ENCODE peak calls at places on chromosomes 13 and 19, in seven cellular contexts. Z is astrocyte of the cerebellum, A is dorsolateral prefrontal cortex, K is lower leg skin, F is choroid plexus epithelial cell, T is fibroblast of pulmonary artery, J is GM12865. M is an unnamed sample.

GRCh38 chr13:62142048-62142447 is 726.4 kb upstream of the PCDH20 start:
- DNase-seq in A (no peak), F (no peak), Z (no peak), J (no peak), K (no peak), T (no peak), M (no peak)

GRCh38 chr19:3324405-3324856 is 42.0 kb upstream of the NFIC start:
- DNase-seq in K (no peak), F (no peak), Z (no peak), T (peak), A (no peak), J (peak), M (peak)

GRCh38 chr13:85362980-85363379 is 436.2 kb downstream of the SLITRK6 start:
- DNase-seq in J (no peak), A (no peak), T (no peak), Z (no peak), F (no peak), K (no peak), M (no peak)

GRCh38 chr13:27203186-27203585 is 31.6 kb upstream of the USP12 start:
- DNase-seq in T (no peak), Z (no peak), A (no peak), J (no peak), F (no peak), K (no peak), M (no peak)

GRCh38 chr13:24683370-24683769 is 3.2 kb downstream of the ATP12A start:
- DNase-seq in J (no peak), T (no peak), F (no peak), Z (no peak), K (no peak), A (no peak), M (no peak)

GRCh38 chr13:110307697-110308376 is 753 bp downstream of the COL4A2 start:
- DNase-seq in K (no peak), Z (no peak), J (no peak), F (peak), T (no peak), A (no peak), M (peak)

GRCh38 chr13:90808838-90809237 is 538.6 kb upstream of the MIR17HG start:
- DNase-seq in Z (no peak), J (no peak), A (no peak), F (no peak), T (no peak), K (no peak), M (no peak)

GRCh38 chr13:34545461-34545860 is 396.6 kb upstream of the NBEA start:
- DNase-seq in T (no peak), Z (no peak), J (no peak), K (no peak), A (no peak), F (no peak), M (peak)

GRCh38 chr13:112850273-112850672 is 118.7 kb upstream of the MCF2L start:
- DNase-seq in Z (no peak), T (no peak), F (no peak), A (no peak), K (no peak), J (no peak), M (no peak)

GRCh38 chr13:113768018-113768905 is 9.2 kb downstream of the TMEM255B start:
- DNase-seq in K (no peak), A (no peak), F (no peak), T (no peak), Z (no peak), J (no peak), M (no peak)

GRCh38 chr19:50551713-50552187 is 16.5 kb downstream of the LRRC4B start:
- DNase-seq in Z (no peak), J (no peak), K (no peak), A (peak), F (no peak), T (peak), M (no peak)

DNA sequence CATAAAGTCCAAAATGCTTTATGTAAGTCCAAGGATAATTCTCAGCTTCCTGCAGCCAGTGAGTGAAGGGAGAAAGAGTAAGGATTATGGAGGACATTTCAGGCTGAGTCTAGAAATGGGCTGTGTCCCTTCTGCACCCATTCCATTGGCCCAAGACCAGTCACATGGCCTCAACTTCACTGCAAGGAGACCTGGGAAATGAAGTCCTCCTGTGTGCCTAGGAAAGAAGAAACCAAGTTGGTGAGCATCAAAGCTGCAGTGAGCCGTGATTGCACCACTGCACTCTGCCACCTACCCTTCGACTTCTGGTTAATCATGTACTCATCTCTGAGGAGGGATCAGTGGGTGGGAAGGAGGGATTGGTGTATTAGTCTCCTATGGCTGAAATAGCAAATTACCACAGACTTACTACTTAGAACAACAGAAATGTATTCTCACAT is 3.6 kb upstream of the CD37 start:
- DNase-seq in A (peak), T (peak), Z (peak), K (no peak), J (peak), F (peak), M (peak)
- TF ChIP-seq CTCF in A (no peak), T (no peak), Z (no peak), K (no peak), J (no peak), F (no peak), M (no peak)

DNA sequence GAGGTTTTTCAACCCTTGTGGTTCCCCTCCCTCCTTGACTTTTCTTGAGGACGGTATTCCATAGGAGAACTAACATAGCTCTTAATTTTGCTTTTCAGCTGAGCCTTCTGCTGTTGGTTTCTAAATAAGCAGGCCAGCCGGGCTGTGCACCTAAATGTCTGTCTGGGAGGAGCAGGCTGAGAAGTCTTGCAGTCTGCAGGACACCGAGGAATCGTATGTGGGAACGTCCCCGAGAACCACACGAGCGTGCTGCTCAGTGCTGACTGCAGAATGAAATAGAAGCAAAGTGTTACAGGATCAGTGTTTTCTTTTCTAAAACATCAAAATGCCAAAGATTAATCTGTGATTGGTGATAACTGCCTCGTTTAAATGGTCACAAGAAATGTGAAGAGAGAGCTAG is 69.9 kb downstream of the COG3 start:
- DNase-seq in Z (no peak), F (no peak), T (no peak), J (no peak), K (no peak), A (no peak), M (no peak)
- H3K4me3 ChIP-seq in Z (no peak), F (no peak), T (no peak), J (no peak), K (no peak), A (no peak), M (no peak)

GRCh38 chr13:51731759-51732158 is 72.2 kb downstream of the DHRS12 start:
- DNase-seq in A (no peak), F (peak), T (peak), J (no peak), Z (peak), K (no peak), M (no peak)

GRCh38 chr13:51730927-51731326 is 73.0 kb downstream of the DHRS12 start:
- DNase-seq in K (no peak), Z (no peak), J (no peak), T (no peak), A (no peak), F (no peak), M (no peak)

GRCh38 chr13:51734786-51735185 is 69.2 kb downstream of the DHRS12 start:
- DNase-seq in T (no peak), J (no peak), A (no peak), F (no peak), Z (peak), K (no peak), M (no peak)

GRCh38 chr13:51729853-51730553 is 74.0 kb downstream of the DHRS12 start:
- DNase-seq in K (peak), F (peak), J (no peak), A (no peak), T (peak), Z (peak), M (peak)

DNA sequence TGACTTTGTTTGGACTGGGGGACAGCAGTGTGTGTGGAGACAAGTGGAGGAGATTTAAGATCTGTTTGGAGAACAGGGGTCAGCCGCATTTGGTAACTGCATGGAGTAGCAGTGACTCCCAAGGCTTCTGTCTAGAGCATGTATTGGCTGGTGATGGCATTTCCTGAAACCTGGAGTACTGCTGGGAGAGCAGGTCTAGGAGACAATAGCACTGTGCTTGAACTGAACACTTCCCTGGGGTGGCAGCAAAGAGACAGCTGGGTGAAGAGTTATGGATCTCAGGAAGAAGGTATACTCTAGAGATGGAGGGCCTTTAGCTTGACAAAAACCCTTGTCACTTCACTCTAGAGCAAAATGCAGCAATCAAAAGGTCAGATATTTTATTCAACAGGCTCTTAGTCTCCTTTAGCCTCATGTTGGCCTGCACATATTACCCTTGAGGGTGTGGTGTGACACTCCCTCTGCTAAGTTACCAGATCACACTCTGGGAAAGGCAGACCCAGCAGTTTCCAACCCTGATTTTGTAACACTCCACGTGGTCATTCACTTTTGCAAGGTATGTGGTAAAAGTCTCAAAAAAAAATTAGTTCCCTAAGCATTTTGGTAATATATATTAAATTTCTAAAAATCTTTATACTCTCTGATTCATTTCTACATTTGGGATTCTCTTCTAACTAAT is 70.2 kb downstream of the DHRS12 start:
- DNase-seq in K (peak), Z (no peak), T (no peak), J (no peak), A (no peak), F (no peak), M (peak)
- TF ChIP-seq CTCF in K (no peak), Z (no peak), T (peak), J (no peak), A (no peak), F (peak), M (peak)

DNA sequence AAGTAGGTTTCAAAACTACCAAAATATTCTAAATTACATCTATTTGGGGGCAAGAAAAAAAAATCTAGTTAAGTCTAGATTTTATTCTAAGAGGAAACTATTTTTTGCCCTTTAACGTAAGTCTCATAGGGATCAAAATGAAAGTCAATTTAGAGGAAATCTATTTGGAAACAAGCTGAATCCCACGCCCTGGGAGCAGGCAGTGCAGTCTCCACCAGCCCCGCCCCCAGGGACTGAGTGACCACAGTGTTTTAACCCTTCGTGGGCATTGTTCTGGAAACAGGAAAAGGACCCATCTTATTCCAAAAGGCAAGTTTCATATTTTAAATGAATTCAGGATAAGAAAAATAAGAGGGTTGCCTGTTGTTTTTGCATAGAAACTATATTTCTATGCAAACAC is 209.7 kb downstream of the SPRY2 start:
- DNase-seq in A (peak), K (peak), F (peak), T (peak), Z (no peak), J (no peak), M (no peak)
- H3K4me3 ChIP-seq in A (peak), K (no peak), F (peak), T (peak), Z (peak), J (no peak), M (no peak)

DNA sequence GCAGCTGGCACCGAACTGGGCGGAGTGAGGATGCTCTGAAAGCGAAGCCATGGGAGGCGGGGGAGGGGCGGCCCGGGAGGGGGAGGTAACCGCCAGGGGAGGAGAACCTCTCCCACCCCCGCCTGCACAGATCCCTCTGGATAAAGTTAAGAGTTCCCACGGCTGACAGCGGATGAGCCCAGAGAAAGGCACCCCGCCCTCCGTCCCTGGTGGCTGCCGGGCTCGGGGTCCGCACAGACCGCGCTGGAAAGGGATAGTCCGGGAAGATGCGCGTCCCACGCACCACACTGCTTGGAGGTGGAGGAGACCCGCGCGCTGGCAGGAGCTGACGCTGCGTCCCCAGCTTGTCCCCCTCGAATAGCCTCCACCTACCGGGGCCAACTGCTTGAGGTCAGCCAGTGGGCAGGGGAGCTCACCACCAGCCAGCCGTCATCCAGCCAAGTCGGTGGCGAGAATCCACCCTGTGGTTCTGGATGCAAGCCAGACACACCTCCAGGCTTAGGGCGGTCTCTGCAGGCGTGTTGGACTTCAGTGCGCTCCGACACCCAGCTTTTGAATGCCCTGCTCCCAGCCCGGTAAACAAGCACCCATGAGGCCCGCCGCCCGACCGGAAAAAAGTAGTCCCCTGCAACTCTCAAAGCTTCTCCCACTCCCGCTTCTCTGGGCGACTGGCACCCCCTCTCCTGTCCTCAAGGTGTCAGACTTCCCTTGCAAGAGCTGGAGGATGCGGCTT is at the start of gene TRPC4:
- DNase-seq in Z (peak), K (no peak), A (peak), T (peak), F (peak), J (no peak), M (peak)
- TF ChIP-seq CTCF in Z (peak), K (no peak), A (no peak), T (peak), F (peak), J (peak), M (peak)

GRCh38 chr19:1882089-1882785 is 3.1 kb downstream of the ABHD17A start:
- DNase-seq in A (no peak), J (peak), T (no peak), K (no peak), F (no peak), Z (no peak), M (no peak)

GRCh38 chr19:1882786-1883692 is 2.3 kb downstream of the ABHD17A start:
- DNase-seq in J (no peak), Z (no peak), T (no peak), A (no peak), F (no peak), K (no peak), M (no peak)

GRCh38 chr19:1884719-1885334 is 469 bp downstream of the ABHD17A start:
- DNase-seq in K (no peak), A (no peak), T (peak), Z (no peak), J (no peak), F (no peak), M (no peak)

GRCh38 chr19:1884291-1884718 is 991 bp downstream of the ABHD17A start:
- DNase-seq in J (no peak), Z (no peak), A (no peak), K (no peak), T (no peak), F (no peak), M (peak)

GRCh38 chr19:1883784-1884183 is 1.5 kb downstream of the ABHD17A start:
- DNase-seq in A (no peak), J (no peak), F (no peak), K (no peak), Z (no peak), T (no peak), M (no peak)
- H3K4me3 ChIP-seq in A (peak), J (peak), F (peak), K (peak), Z (peak), T (peak), M (peak)

DNA sequence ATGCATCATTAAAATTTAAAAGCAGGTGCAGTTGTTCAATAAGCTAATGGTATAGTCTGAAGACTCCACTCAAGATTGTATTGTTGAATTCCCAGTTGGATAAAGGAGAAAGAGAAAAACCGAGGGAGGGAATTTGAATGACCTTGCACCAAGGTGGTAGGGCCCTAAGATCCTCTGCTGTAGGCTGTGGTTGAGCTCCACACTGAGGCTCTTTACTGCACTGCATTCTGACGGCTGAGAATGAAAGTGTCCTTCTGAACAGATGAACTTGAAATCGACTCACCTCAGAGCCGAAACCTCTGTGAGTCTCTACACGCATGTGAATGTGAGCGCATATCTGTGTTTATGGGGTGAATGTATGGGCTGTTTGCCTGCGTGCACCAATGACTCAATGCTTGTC is 388.9 kb upstream of the DACH1 start:
- DNase-seq in A (no peak), J (peak), F (peak), Z (peak), T (peak), K (no peak), M (peak)
- TF ChIP-seq CTCF in A (no peak), J (peak), F (peak), Z (peak), T (peak), K (no peak), M (peak)

GRCh38 chr19:53877361-53877766 is 4.6 kb upstream of the PRKCG start:
- DNase-seq in J (no peak), K (no peak), A (no peak), T (peak), F (no peak), Z (no peak), M (no peak)

GRCh38 chr19:53874384-53874995 is 6.8 kb downstream of the MYADM start:
- DNase-seq in T (no peak), J (no peak), K (no peak), F (no peak), A (no peak), Z (no peak), M (no peak)

GRCh38 chr19:53873451-53874383 is 6.0 kb downstream of the MYADM start:
- DNase-seq in Z (no peak), F (no peak), A (no peak), K (no peak), J (no peak), T (no peak), M (no peak)

GRCh38 chr19:53876651-53877224 is 5.3 kb upstream of the PRKCG start:
- DNase-seq in Z (no peak), T (peak), K (no peak), F (no peak), A (no peak), J (no peak), M (no peak)

GRCh38 chr19:53875602-53876340 is 6.2 kb upstream of the PRKCG start:
- DNase-seq in F (no peak), T (no peak), A (no peak), Z (no peak), J (no peak), K (no peak), M (no peak)
- H3K4me3 ChIP-seq in F (no peak), T (no peak), A (no peak), Z (no peak), J (no peak), K (no peak), M (no peak)

GRCh38 chr13:43304945-43305344 is 281.6 kb downstream of the DNAJC15 start:
- DNase-seq in F (no peak), A (no peak), K (no peak), T (no peak), J (no peak), Z (no peak), M (no peak)

GRCh38 chr13:43301341-43301969 is 278.1 kb downstream of the DNAJC15 start:
- DNase-seq in Z (no peak), T (no peak), J (no peak), F (no peak), A (no peak), K (no peak), M (no peak)

GRCh38 chr13:43305416-43305815 is 282.0 kb downstream of the DNAJC15 start:
- DNase-seq in K (no peak), J (no peak), F (no peak), A (no peak), T (peak), Z (no peak), M (peak)

GRCh38 chr13:43304449-43304848 is 281.1 kb downstream of the DNAJC15 start:
- DNase-seq in Z (no peak), A (no peak), K (no peak), J (no peak), F (no peak), T (no peak), M (no peak)

DNA sequence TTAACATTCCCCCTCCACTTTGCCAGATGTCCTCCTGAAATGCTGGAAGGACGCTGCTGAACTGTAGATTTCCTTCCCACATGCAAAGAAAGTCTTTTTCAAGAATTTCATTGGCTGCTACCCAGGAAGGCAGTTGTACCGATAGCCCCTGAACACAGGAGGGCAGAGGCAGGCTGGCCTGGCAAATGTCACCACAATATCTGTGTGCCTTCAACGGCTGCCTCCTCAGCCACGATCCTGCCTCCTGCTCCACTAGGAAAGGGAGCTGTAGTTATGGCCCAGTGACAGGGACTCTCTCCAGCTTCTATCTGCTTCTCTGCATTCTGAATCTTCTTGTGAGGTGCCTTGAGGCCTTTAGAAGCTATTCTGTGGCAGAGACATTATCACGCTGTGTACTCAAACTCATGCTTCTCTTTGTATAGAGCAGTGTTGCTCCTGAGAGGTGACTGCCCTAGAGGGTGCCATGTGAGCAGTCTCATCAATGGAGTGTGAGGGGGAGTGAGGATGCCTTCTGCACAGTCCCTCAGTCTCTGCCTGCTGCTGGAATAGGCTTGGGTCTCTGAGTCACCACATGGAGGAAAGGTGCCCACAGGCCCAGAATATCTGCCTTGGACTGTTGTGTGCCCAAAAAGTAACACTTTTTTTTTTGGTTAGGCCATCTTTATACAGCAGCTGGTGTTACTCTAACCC is 279.8 kb downstream of the DNAJC15 start:
- DNase-seq in J (peak), K (no peak), Z (peak), A (peak), T (peak), F (peak), M (peak)
- TF ChIP-seq CTCF in J (peak), K (no peak), Z (peak), A (peak), T (peak), F (peak), M (peak)